ENCODE peak calls at places on chromosomes 7 and 10, in six cellular contexts. One of them, this sample, is unnamed.

GRCh38 chr7:114852275-114852674 is 69.6 kb upstream of the MDFIC start:
- DNase-seq in A549: no peak
- DNase-seq in heart left ventricle: no peak
- DNase-seq in Peyer's patch: no peak
- DNase-seq in stomach: no peak
- DNase-seq in transverse colon: no peak
- DNase-seq in this sample: no peak

GRCh38 chr10:129491123-129491734 is 24.2 kb downstream of the MGMT start:
- DNase-seq in A549: peak
- DNase-seq in stomach: no peak
- DNase-seq in transverse colon: no peak
- DNase-seq in heart left ventricle: no peak
- DNase-seq in Peyer's patch: no peak
- DNase-seq in this sample: no peak

GRCh38 chr10:80394358-80394916 is 13.9 kb upstream of the PRXL2A start:
- DNase-seq in transverse colon: no peak
- DNase-seq in stomach: no peak
- DNase-seq in Peyer's patch: no peak
- DNase-seq in A549: no peak
- DNase-seq in heart left ventricle: no peak
- DNase-seq in this sample: no peak

GRCh38 chr7:115249080-115249479 is 327.2 kb downstream of the MDFIC start:
- DNase-seq in Peyer's patch: no peak
- DNase-seq in A549: no peak
- DNase-seq in stomach: no peak
- DNase-seq in transverse colon: no peak
- DNase-seq in heart left ventricle: no peak
- DNase-seq in this sample: no peak

GRCh38 chr10:70960316-70960715 is 72.0 kb upstream of the PCBD1 start:
- DNase-seq in Peyer's patch: no peak
- DNase-seq in stomach: no peak
- DNase-seq in A549: no peak
- DNase-seq in transverse colon: no peak
- DNase-seq in heart left ventricle: no peak
- DNase-seq in this sample: no peak

GRCh38 chr7:73741600-73741999 is 3.0 kb upstream of the ABHD11 start:
- DNase-seq in transverse colon: no peak
- DNase-seq in Peyer's patch: no peak
- DNase-seq in stomach: no peak
- DNase-seq in A549: no peak
- DNase-seq in heart left ventricle: no peak
- DNase-seq in this sample: no peak

GRCh38 chr10:114881462-114881861 is 56.5 kb upstream of the TRUB1 start:
- DNase-seq in heart left ventricle: no peak
- DNase-seq in transverse colon: no peak
- DNase-seq in Peyer's patch: no peak
- DNase-seq in A549: no peak
- DNase-seq in stomach: no peak
- DNase-seq in this sample: no peak

GRCh38 chr10:15439381-15439837 is 68.3 kb upstream of the FAM171A1 start:
- DNase-seq in transverse colon: peak
- DNase-seq in stomach: no peak
- DNase-seq in Peyer's patch: no peak
- DNase-seq in heart left ventricle: peak
- DNase-seq in A549: peak
- DNase-seq in this sample: no peak

GRCh38 chr7:131261476-131261994 is 66.1 kb upstream of the MKLN1 start:
- DNase-seq in stomach: no peak
- DNase-seq in A549: no peak
- DNase-seq in heart left ventricle: no peak
- DNase-seq in Peyer's patch: no peak
- DNase-seq in transverse colon: no peak
- DNase-seq in this sample: no peak

GRCh38 chr10:101485681-101486554 is 102.1 kb downstream of the POLL start:
- DNase-seq in heart left ventricle: no peak
- DNase-seq in Peyer's patch: no peak
- DNase-seq in A549: no peak
- DNase-seq in transverse colon: peak
- DNase-seq in stomach: no peak
- DNase-seq in this sample: no peak

GRCh38 chr10:42975005-42975493 is 101.8 kb upstream of the RET start:
- DNase-seq in transverse colon: no peak
- DNase-seq in A549: no peak
- DNase-seq in heart left ventricle: peak
- DNase-seq in Peyer's patch: peak
- DNase-seq in stomach: peak
- DNase-seq in this sample: peak

GRCh38 chr7:74453321-74454011 is at the start of gene GTF2IRD1:
- DNase-seq in heart left ventricle: peak
- DNase-seq in Peyer's patch: peak
- DNase-seq in transverse colon: peak
- DNase-seq in A549: peak
- DNase-seq in stomach: peak
- DNase-seq in this sample: peak

GRCh38 chr10:59907918-59908807 is 1.8 kb upstream of the CCDC6 start:
- DNase-seq in heart left ventricle: peak
- DNase-seq in transverse colon: peak
- DNase-seq in A549: peak
- DNase-seq in Peyer's patch: peak
- DNase-seq in stomach: peak
- DNase-seq in this sample: no peak
- TF ChIP-seq POLR2A in heart left ventricle: no peak
- TF ChIP-seq POLR2A in transverse colon: peak
- TF ChIP-seq POLR2A in A549: peak
- TF ChIP-seq POLR2A in Peyer's patch: peak
- TF ChIP-seq POLR2A in stomach: no peak
- TF ChIP-seq POLR2A in this sample: no peak

DNA sequence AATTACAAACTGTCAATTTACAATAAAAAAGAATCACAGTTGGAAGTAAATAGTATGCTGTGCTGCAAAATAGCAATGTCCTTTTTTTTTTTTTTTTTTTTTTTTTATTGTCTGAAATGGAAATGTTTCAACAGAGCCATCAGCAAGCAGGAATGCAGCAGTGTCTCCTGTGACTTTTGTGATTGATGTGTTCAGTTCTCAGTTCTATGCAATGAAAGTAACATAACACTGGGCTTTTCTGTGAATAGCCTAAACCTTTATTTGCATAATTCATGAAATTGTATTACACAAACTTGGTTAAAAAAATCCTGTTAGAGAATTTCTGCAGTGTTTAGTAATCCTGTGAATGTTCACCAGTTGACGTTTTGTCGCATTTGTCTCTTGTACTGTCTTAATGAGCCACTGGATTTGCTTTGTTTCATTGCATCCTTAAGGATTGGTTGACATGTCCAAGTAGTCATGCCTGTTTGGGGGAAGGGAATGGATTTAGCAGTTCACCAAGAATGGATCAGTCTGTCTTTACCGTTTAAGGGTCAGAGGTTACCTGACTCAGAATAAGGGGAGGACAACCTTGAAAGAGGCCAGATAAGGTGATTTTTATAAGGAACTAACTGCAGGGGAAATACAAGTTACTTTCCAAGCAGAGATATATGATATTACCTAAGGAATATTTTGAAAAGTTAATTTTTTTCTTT is 192.7 kb downstream of the MLLT10 start:
- DNase-seq in Peyer's patch: no peak
- DNase-seq in transverse colon: no peak
- DNase-seq in A549: peak
- DNase-seq in heart left ventricle: no peak
- DNase-seq in stomach: no peak
- DNase-seq in this sample: no peak
- H3K4me3 ChIP-seq in Peyer's patch: no peak
- H3K4me3 ChIP-seq in transverse colon: no peak
- H3K4me3 ChIP-seq in A549: no peak
- H3K4me3 ChIP-seq in heart left ventricle: no peak
- H3K4me3 ChIP-seq in stomach: no peak
- H3K4me3 ChIP-seq in this sample: no peak

DNA sequence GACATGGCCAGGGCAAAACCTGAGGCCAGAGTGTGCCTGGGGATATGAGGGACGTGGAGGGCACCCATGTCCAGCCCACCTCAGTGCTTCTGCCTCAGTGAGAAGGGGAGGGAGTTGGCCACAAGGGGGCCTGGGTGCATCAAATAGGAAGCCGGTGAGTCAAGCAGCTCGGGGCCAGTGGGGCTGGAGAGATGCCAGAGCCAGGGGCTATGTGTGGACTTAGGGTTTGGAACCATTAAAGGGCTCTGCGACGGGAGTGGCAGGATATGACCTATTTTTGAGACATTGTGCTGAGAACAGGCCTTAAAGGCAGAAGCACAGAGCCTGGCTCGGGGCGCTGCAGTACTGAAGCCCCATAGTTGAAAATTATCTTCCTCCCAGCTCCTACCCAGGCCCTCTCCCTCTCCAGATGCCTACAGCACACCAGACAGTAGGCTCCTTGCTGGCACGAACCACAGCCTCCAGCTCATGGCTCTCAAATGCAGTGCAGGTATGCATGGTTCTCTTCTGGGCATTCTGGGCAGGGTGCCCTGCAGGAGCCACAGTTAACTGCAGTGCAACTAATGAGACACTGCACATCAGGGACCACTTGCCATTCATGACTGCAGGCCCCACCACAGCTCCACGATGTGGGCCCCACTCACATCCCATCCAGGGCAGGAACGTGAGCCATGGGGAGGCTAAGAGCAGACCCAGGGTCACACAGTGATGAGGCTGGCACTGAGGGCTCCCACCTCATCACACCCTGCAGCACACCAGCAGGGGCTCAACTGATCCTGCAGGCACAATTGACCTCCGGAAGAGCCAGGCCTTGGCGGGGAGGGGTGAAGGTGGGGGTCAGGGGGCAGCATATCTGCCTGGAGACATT is 7.2 kb upstream of the PGAM2 start:
- DNase-seq in stomach: peak
- DNase-seq in Peyer's patch: peak
- DNase-seq in transverse colon: peak
- DNase-seq in heart left ventricle: peak
- DNase-seq in A549: peak
- DNase-seq in this sample: peak
- TF ChIP-seq POLR2A in stomach: no peak
- TF ChIP-seq POLR2A in Peyer's patch: no peak
- TF ChIP-seq POLR2A in transverse colon: no peak
- TF ChIP-seq POLR2A in heart left ventricle: no peak
- TF ChIP-seq POLR2A in A549: no peak
- TF ChIP-seq POLR2A in this sample: no peak

DNA sequence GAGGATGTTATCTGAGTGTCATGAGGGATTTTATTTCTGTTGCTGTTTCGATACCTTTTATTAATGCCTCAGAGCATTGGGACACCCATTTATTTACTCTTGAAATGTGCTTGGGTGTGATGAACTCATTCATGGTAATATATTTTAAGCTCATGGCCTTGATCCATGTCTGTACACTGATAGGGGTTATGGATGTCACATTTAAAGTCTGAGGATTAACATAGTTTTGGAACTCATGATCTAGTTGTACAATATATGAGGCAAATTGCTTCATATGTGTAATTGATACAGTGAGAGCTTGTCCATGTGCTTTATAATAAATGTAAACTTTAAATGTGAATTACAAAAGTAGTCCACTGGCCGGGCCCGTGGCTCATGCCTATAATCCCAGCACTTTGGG is 23.0 kb upstream of the ZRANB1 start:
- DNase-seq in heart left ventricle: no peak
- DNase-seq in Peyer's patch: no peak
- DNase-seq in stomach: no peak
- DNase-seq in transverse colon: no peak
- DNase-seq in A549: no peak
- DNase-seq in this sample: no peak
- H3K4me3 ChIP-seq in heart left ventricle: no peak
- H3K4me3 ChIP-seq in Peyer's patch: peak
- H3K4me3 ChIP-seq in stomach: peak
- H3K4me3 ChIP-seq in transverse colon: no peak
- H3K4me3 ChIP-seq in A549: peak
- H3K4me3 ChIP-seq in this sample: peak

GRCh38 chr7:100064162-100064561 is 14.6 kb downstream of the ZSCAN21 start:
- DNase-seq in Peyer's patch: no peak
- DNase-seq in stomach: no peak
- DNase-seq in transverse colon: no peak
- DNase-seq in heart left ventricle: no peak
- DNase-seq in A549: no peak
- DNase-seq in this sample: no peak

GRCh38 chr7:100061518-100062193 is 12.1 kb downstream of the ZSCAN21 start:
- DNase-seq in heart left ventricle: no peak
- DNase-seq in A549: no peak
- DNase-seq in stomach: no peak
- DNase-seq in Peyer's patch: no peak
- DNase-seq in transverse colon: no peak
- DNase-seq in this sample: no peak

GRCh38 chr7:100063376-100063775 is 13.8 kb downstream of the ZSCAN21 start:
- DNase-seq in transverse colon: no peak
- DNase-seq in heart left ventricle: no peak
- DNase-seq in Peyer's patch: no peak
- DNase-seq in A549: no peak
- DNase-seq in stomach: no peak
- DNase-seq in this sample: no peak

GRCh38 chr7:100066953-100067352 is 14.6 kb downstream of the ZNF3 start:
- DNase-seq in Peyer's patch: no peak
- DNase-seq in A549: no peak
- DNase-seq in heart left ventricle: no peak
- DNase-seq in transverse colon: no peak
- DNase-seq in stomach: no peak
- DNase-seq in this sample: no peak

GRCh38 chr7:100065452-100066186 is 15.9 kb downstream of the ZNF3 start:
- DNase-seq in heart left ventricle: no peak
- DNase-seq in stomach: no peak
- DNase-seq in A549: no peak
- DNase-seq in Peyer's patch: no peak
- DNase-seq in transverse colon: no peak
- DNase-seq in this sample: no peak
- TF ChIP-seq POLR2A in heart left ventricle: no peak
- TF ChIP-seq POLR2A in stomach: no peak
- TF ChIP-seq POLR2A in A549: no peak
- TF ChIP-seq POLR2A in Peyer's patch: no peak
- TF ChIP-seq POLR2A in transverse colon: no peak
- TF ChIP-seq POLR2A in this sample: no peak

DNA sequence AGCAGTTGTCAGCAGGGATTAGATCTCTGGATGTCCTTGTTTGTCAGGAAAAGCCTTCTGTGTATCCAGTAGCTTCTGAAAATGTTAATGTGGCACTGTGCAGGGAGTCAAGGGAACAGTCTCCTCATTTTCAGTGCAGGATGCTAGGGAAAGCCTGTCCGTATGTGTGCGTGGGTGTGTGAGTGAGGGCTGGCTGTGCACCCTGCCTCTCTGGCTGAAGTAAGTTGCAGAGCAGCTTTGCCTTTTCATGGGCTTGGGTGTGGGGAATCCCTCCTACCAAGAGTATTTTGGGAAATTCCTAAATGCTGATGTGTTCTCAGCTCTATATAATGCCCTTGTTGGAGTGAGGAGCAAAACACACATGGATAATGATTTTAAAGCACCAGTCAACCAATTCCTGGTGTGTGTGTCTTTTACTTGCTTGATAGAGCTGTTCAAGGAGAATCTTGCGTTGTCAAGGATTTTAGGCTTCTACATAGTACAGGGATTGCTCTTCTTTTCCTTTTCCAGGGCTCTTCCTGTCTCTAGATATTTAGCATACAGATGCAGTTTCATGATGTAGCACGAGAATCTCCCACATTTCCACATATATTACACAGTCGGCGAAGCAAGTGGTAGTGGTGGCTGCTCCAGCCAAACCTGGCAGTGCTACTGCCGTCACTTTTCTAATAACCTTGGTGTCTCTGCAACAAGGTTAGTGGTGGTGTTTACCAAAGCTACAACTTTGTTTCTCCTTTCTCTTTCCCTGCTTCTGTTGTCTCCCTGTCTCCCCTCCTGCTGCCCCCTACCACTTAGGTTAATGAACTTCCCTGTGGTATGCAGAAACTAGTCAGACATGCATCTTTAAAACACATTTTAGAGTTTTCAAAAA is 92.8 kb downstream of the MCU start:
- DNase-seq in stomach: no peak
- DNase-seq in Peyer's patch: no peak
- DNase-seq in heart left ventricle: peak
- DNase-seq in A549: peak
- DNase-seq in transverse colon: peak
- DNase-seq in this sample: no peak
- H3K4me3 ChIP-seq in stomach: no peak
- H3K4me3 ChIP-seq in Peyer's patch: no peak
- H3K4me3 ChIP-seq in heart left ventricle: peak
- H3K4me3 ChIP-seq in A549: no peak
- H3K4me3 ChIP-seq in transverse colon: no peak
- H3K4me3 ChIP-seq in this sample: no peak

This sample was measured in suprapubic skin.